ENCODE peak calls at places on chromosome 4, in ten cellular contexts. One of them, this sample, is unnamed.

GRCh38 chr4:13541720-13542576 is 2.4 kb downstream of the NKX3-2 start:
- DNase-seq in A549: no peak
- DNase-seq in keratinocyte: no peak
- DNase-seq in AG09309: no peak
- DNase-seq in GM20000: peak; percentile 73
- DNase-seq in choroid plexus epithelial cell: no peak
- DNase-seq in progenitor cell of endocrine pancreas: peak; percentile 50
- DNase-seq in GM13977: peak; percentile 65
- DNase-seq in GM13976: peak; percentile 64
- DNase-seq in brain microvascular endothelial cell: no peak
- DNase-seq in this sample: no peak

GRCh38 chr4:8427262-8427661 is 13.3 kb downstream of the ACOX3 start:
- DNase-seq in A549: no peak
- DNase-seq in keratinocyte: no peak
- DNase-seq in AG09309: no peak
- DNase-seq in GM20000: no peak
- DNase-seq in choroid plexus epithelial cell: no peak
- DNase-seq in progenitor cell of endocrine pancreas: no peak
- DNase-seq in GM13977: no peak
- DNase-seq in GM13976: no peak
- DNase-seq in brain microvascular endothelial cell: no peak
- DNase-seq in this sample: no peak

GRCh38 chr4:152936446-152937279 is 540 bp downstream of the FHDC1 start:
- DNase-seq in A549: peak; percentile 22
- DNase-seq in keratinocyte: no peak
- DNase-seq in AG09309: no peak
- DNase-seq in GM20000: peak; percentile 74
- DNase-seq in choroid plexus epithelial cell: peak; percentile 13
- DNase-seq in progenitor cell of endocrine pancreas: peak; percentile 41
- DNase-seq in GM13977: peak; percentile 65
- DNase-seq in GM13976: peak; percentile 67
- DNase-seq in brain microvascular endothelial cell: no peak
- DNase-seq in this sample: no peak

GRCh38 chr4:122873752-122874151 is 47.1 kb downstream of the FGF2 start:
- DNase-seq in A549: peak; percentile 51
- DNase-seq in keratinocyte: no peak
- DNase-seq in AG09309: peak; percentile 48
- DNase-seq in GM20000: no peak
- DNase-seq in choroid plexus epithelial cell: peak; percentile 54
- DNase-seq in progenitor cell of endocrine pancreas: no peak
- DNase-seq in GM13977: no peak
- DNase-seq in GM13976: no peak
- DNase-seq in brain microvascular endothelial cell: peak; percentile 25
- DNase-seq in this sample: peak; percentile 22

GRCh38 chr4:94442251-94442650 is 9.5 kb upstream of the PDLIM5 start:
- DNase-seq in A549: no peak
- DNase-seq in keratinocyte: no peak
- DNase-seq in AG09309: no peak
- DNase-seq in GM20000: no peak
- DNase-seq in choroid plexus epithelial cell: no peak
- DNase-seq in progenitor cell of endocrine pancreas: no peak
- DNase-seq in GM13977: no peak
- DNase-seq in GM13976: no peak
- DNase-seq in brain microvascular endothelial cell: no peak
- DNase-seq in this sample: no peak

GRCh38 chr4:149781150-149781549 is 34.5 kb downstream of the IQCM start:
- DNase-seq in A549: no peak
- DNase-seq in keratinocyte: no peak
- DNase-seq in AG09309: peak; percentile 32
- DNase-seq in GM20000: no peak
- DNase-seq in choroid plexus epithelial cell: peak; percentile 67
- DNase-seq in progenitor cell of endocrine pancreas: no peak
- DNase-seq in GM13977: no peak
- DNase-seq in GM13976: no peak
- DNase-seq in brain microvascular endothelial cell: peak; percentile 76
- DNase-seq in this sample: no peak

GRCh38 chr4:69470561-69470960 is 25.1 kb downstream of the UGT2B4 start:
- DNase-seq in A549: peak; percentile 0
- DNase-seq in keratinocyte: no peak
- DNase-seq in AG09309: no peak
- DNase-seq in GM20000: no peak
- DNase-seq in choroid plexus epithelial cell: no peak
- DNase-seq in progenitor cell of endocrine pancreas: no peak
- DNase-seq in GM13977: no peak
- DNase-seq in GM13976: no peak
- DNase-seq in brain microvascular endothelial cell: no peak
- DNase-seq in this sample: no peak

GRCh38 chr4:83075696-83076095 is 38.8 kb downstream of the PLAC8 start:
- DNase-seq in A549: no peak
- DNase-seq in keratinocyte: no peak
- DNase-seq in AG09309: peak; percentile 60
- DNase-seq in GM20000: no peak
- DNase-seq in choroid plexus epithelial cell: peak; percentile 61
- DNase-seq in progenitor cell of endocrine pancreas: no peak
- DNase-seq in GM13977: no peak
- DNase-seq in GM13976: no peak
- DNase-seq in brain microvascular endothelial cell: no peak
- DNase-seq in this sample: no peak

GRCh38 chr4:41874873-41875272 is 60.4 kb upstream of the TMEM33 start:
- DNase-seq in A549: no peak
- DNase-seq in keratinocyte: no peak
- DNase-seq in AG09309: no peak
- DNase-seq in GM20000: no peak
- DNase-seq in choroid plexus epithelial cell: no peak
- DNase-seq in progenitor cell of endocrine pancreas: no peak
- DNase-seq in GM13977: no peak
- DNase-seq in GM13976: no peak
- DNase-seq in brain microvascular endothelial cell: no peak
- DNase-seq in this sample: no peak

GRCh38 chr4:41877020-41877796 is 58.0 kb upstream of the TMEM33 start:
- DNase-seq in A549: no peak
- DNase-seq in keratinocyte: no peak
- DNase-seq in AG09309: no peak
- DNase-seq in GM20000: no peak
- DNase-seq in choroid plexus epithelial cell: no peak
- DNase-seq in progenitor cell of endocrine pancreas: no peak
- DNase-seq in GM13977: no peak
- DNase-seq in GM13976: no peak
- DNase-seq in brain microvascular endothelial cell: no peak
- DNase-seq in this sample: no peak

GRCh38 chr4:41873380-41874295 is 61.6 kb upstream of the TMEM33 start:
- DNase-seq in A549: no peak
- DNase-seq in keratinocyte: no peak
- DNase-seq in AG09309: no peak
- DNase-seq in GM20000: no peak
- DNase-seq in choroid plexus epithelial cell: no peak
- DNase-seq in progenitor cell of endocrine pancreas: no peak
- DNase-seq in GM13977: no peak
- DNase-seq in GM13976: no peak
- DNase-seq in brain microvascular endothelial cell: no peak
- DNase-seq in this sample: no peak

GRCh38 chr4:41878170-41878941 is 56.9 kb upstream of the TMEM33 start:
- DNase-seq in A549: no peak
- DNase-seq in keratinocyte: no peak
- DNase-seq in AG09309: no peak
- DNase-seq in GM20000: no peak
- DNase-seq in choroid plexus epithelial cell: no peak
- DNase-seq in progenitor cell of endocrine pancreas: no peak
- DNase-seq in GM13977: no peak
- DNase-seq in GM13976: no peak
- DNase-seq in brain microvascular endothelial cell: no peak
- DNase-seq in this sample: no peak

GRCh38 chr4:41874398-41874797 is 60.8 kb upstream of the TMEM33 start:
- DNase-seq in A549: no peak
- DNase-seq in keratinocyte: no peak
- DNase-seq in AG09309: no peak
- DNase-seq in GM20000: no peak
- DNase-seq in choroid plexus epithelial cell: no peak
- DNase-seq in progenitor cell of endocrine pancreas: no peak
- DNase-seq in GM13977: no peak
- DNase-seq in GM13976: no peak
- DNase-seq in brain microvascular endothelial cell: no peak
- DNase-seq in this sample: no peak
- TF ChIP-seq CTCF in A549: no peak
- TF ChIP-seq CTCF in keratinocyte: no peak
- TF ChIP-seq CTCF in AG09309: no peak
- TF ChIP-seq CTCF in GM20000: no peak
- TF ChIP-seq CTCF in choroid plexus epithelial cell: no peak
- TF ChIP-seq CTCF in progenitor cell of endocrine pancreas: no peak
- TF ChIP-seq CTCF in GM13977: no peak
- TF ChIP-seq CTCF in GM13976: no peak
- TF ChIP-seq CTCF in brain microvascular endothelial cell: no peak
- TF ChIP-seq CTCF in this sample: no peak

GRCh38 chr4:6608758-6609414 is 31.6 kb upstream of the MRFAP1 start:
- DNase-seq in A549: no peak
- DNase-seq in keratinocyte: no peak
- DNase-seq in AG09309: no peak
- DNase-seq in GM20000: no peak
- DNase-seq in choroid plexus epithelial cell: peak; percentile 26
- DNase-seq in progenitor cell of endocrine pancreas: no peak
- DNase-seq in GM13977: no peak
- DNase-seq in GM13976: no peak
- DNase-seq in brain microvascular endothelial cell: peak; percentile 6
- DNase-seq in this sample: no peak
- TF ChIP-seq CTCF in A549: no peak
- TF ChIP-seq CTCF in keratinocyte: no peak
- TF ChIP-seq CTCF in AG09309: no peak
- TF ChIP-seq CTCF in GM20000: no peak
- TF ChIP-seq CTCF in choroid plexus epithelial cell: peak; percentile 38
- TF ChIP-seq CTCF in progenitor cell of endocrine pancreas: no peak
- TF ChIP-seq CTCF in GM13977: no peak
- TF ChIP-seq CTCF in GM13976: no peak
- TF ChIP-seq CTCF in brain microvascular endothelial cell: peak; percentile 47
- TF ChIP-seq CTCF in this sample: no peak

GRCh38 chr4:41939016-41939623 is 3.9 kb downstream of the TMEM33 start:
- DNase-seq in A549: no peak
- DNase-seq in keratinocyte: peak; percentile 82
- DNase-seq in AG09309: no peak
- DNase-seq in GM20000: no peak
- DNase-seq in choroid plexus epithelial cell: peak; percentile 76
- DNase-seq in progenitor cell of endocrine pancreas: no peak
- DNase-seq in GM13977: no peak
- DNase-seq in GM13976: no peak
- DNase-seq in brain microvascular endothelial cell: no peak
- DNase-seq in this sample: no peak

GRCh38 chr4:41933997-41934812 is 1.0 kb upstream of the TMEM33 start:
- DNase-seq in A549: no peak
- DNase-seq in keratinocyte: no peak
- DNase-seq in AG09309: no peak
- DNase-seq in GM20000: no peak
- DNase-seq in choroid plexus epithelial cell: no peak
- DNase-seq in progenitor cell of endocrine pancreas: no peak
- DNase-seq in GM13977: no peak
- DNase-seq in GM13976: no peak
- DNase-seq in brain microvascular endothelial cell: no peak
- DNase-seq in this sample: no peak

GRCh38 chr4:41932988-41933387 is 2.2 kb upstream of the TMEM33 start:
- DNase-seq in A549: no peak
- DNase-seq in keratinocyte: no peak
- DNase-seq in AG09309: no peak
- DNase-seq in GM20000: no peak
- DNase-seq in choroid plexus epithelial cell: no peak
- DNase-seq in progenitor cell of endocrine pancreas: no peak
- DNase-seq in GM13977: no peak
- DNase-seq in GM13976: no peak
- DNase-seq in brain microvascular endothelial cell: no peak
- DNase-seq in this sample: no peak

GRCh38 chr4:41935652-41936021 is 408 bp downstream of the TMEM33 start:
- DNase-seq in A549: peak; percentile 8
- DNase-seq in keratinocyte: no peak
- DNase-seq in AG09309: no peak
- DNase-seq in GM20000: peak; percentile 15
- DNase-seq in choroid plexus epithelial cell: peak; percentile 33
- DNase-seq in progenitor cell of endocrine pancreas: no peak
- DNase-seq in GM13977: peak; percentile 23
- DNase-seq in GM13976: peak; percentile 47
- DNase-seq in brain microvascular endothelial cell: no peak
- DNase-seq in this sample: no peak

DNA sequence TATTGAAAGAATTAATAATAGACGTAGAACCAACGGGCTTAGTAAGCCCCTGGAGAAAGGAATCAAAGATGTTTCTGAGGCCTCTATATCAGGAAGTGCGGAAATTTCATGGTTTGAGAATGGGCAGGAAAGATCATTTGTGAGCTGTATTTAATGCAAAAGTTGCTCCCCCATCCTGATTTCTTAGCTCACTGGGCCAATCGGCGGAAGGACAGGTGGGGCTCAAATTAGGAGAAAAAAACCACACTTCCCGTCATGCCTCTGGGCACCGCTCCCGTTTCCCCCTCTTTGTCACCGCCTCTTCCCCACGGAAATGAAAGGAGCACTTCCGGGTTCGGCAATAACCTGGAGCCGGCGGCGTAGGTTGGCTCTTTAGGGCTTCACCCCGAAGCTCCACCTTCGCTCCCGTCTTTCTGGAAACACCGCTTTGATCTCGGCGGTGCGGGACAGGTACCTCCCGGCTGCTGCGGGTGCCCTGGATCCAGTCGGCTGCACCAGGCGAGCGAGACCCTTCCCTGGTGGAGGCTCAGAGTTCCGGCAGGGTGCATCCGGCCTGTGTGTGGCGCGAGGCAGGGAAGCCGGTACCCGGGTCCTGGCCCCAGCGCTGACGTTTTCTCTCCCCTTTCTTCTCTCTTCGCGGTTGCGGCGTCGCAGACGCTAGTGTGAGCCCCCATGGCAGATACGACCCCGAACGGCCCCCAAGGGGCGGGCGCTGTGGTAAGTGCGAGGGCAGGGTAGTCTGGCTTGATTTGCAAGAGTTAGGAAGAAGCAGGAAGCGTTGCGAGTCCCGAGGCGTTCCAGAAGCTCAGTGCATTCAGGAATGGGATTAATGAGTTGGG is at the start of gene TMEM33:
- DNase-seq in A549: peak; percentile 68
- DNase-seq in keratinocyte: peak; percentile 52
- DNase-seq in AG09309: peak; percentile 40
- DNase-seq in GM20000: peak; percentile 83
- DNase-seq in choroid plexus epithelial cell: peak; percentile 85
- DNase-seq in progenitor cell of endocrine pancreas: peak; percentile 50
- DNase-seq in GM13977: peak; percentile 83
- DNase-seq in GM13976: peak; percentile 88
- DNase-seq in brain microvascular endothelial cell: peak; percentile 73
- DNase-seq in this sample: peak; percentile 48
- TF ChIP-seq CTCF in A549: no peak
- TF ChIP-seq CTCF in keratinocyte: no peak
- TF ChIP-seq CTCF in AG09309: peak; percentile 16
- TF ChIP-seq CTCF in GM20000: no peak
- TF ChIP-seq CTCF in choroid plexus epithelial cell: peak; percentile 31
- TF ChIP-seq CTCF in progenitor cell of endocrine pancreas: peak; percentile 33
- TF ChIP-seq CTCF in GM13977: no peak
- TF ChIP-seq CTCF in GM13976: no peak
- TF ChIP-seq CTCF in brain microvascular endothelial cell: peak; percentile 44
- TF ChIP-seq CTCF in this sample: peak; percentile 3

DNA sequence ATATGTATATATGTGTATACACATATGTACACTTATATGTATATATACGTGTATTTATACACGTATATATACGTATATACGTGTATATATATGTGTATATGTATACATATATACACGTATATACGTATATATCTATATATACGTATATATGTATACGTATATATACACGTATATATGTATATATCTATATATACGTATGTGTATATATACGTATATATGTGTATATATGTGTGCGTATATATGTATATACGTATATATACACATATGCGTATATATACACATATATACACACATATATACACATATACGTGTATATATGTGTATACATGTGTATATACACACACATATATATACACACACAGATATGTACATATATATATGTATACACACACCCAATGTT is 348.0 kb upstream of the LCORL start:
- DNase-seq in A549: no peak
- DNase-seq in keratinocyte: no peak
- DNase-seq in AG09309: no peak
- DNase-seq in GM20000: no peak
- DNase-seq in choroid plexus epithelial cell: no peak
- DNase-seq in progenitor cell of endocrine pancreas: no peak
- DNase-seq in GM13977: no peak
- DNase-seq in GM13976: no peak
- DNase-seq in brain microvascular endothelial cell: no peak
- DNase-seq in this sample: no peak
- TF ChIP-seq CTCF in A549: no peak
- TF ChIP-seq CTCF in keratinocyte: no peak
- TF ChIP-seq CTCF in AG09309: no peak
- TF ChIP-seq CTCF in GM20000: no peak
- TF ChIP-seq CTCF in choroid plexus epithelial cell: no peak
- TF ChIP-seq CTCF in progenitor cell of endocrine pancreas: no peak
- TF ChIP-seq CTCF in GM13977: no peak
- TF ChIP-seq CTCF in GM13976: no peak
- TF ChIP-seq CTCF in brain microvascular endothelial cell: no peak
- TF ChIP-seq CTCF in this sample: no peak

This sample was measured in AG09319.